ENCODE peak calls at places on chromosomes 3 and 15, in seven cellular contexts. A is K562, X is ovary, O is GM12892, S is tibial nerve, E is uterus, D is suprapubic skin. R is an unnamed sample.

GRCh38 chr3:122952509-122952908 is 75.1 kb downstream of the SEMA5B start:
- DNase-seq in E (no peak), O (peak; percentile 40), D (no peak), X (no peak), S (no peak), A (no peak), R (peak; percentile 35)

GRCh38 chr3:64170270-64170669 is 55.0 kb downstream of the PRICKLE2 start:
- DNase-seq in E (no peak), D (no peak), X (no peak), S (no peak), O (no peak), A (no peak), R (no peak)

GRCh38 chr3:183988216-183988790 is 29.4 kb downstream of the ABCC5 start:
- DNase-seq in S (no peak), X (no peak), A (peak; percentile 86), O (no peak), D (no peak), E (no peak), R (no peak)

GRCh38 chr15:61175024-61175423 is 54.1 kb downstream of the RORA start:
- DNase-seq in X (no peak), E (no peak), O (no peak), D (no peak), S (no peak), A (no peak), R (no peak)

GRCh38 chr3:167913218-167913902 is 177.8 kb downstream of the SERPINI1 start:
- DNase-seq in A (no peak), E (no peak), O (no peak), D (no peak), S (peak; percentile 6), X (no peak), R (no peak)

GRCh38 chr15:70762469-70763119 is 764 bp downstream of the UACA start:
- DNase-seq in D (peak; percentile 81), E (peak; percentile 40), S (peak; percentile 58), A (no peak), X (peak; percentile 65), O (peak; percentile 25), R (no peak)

GRCh38 chr3:88462241-88462640 is 312.5 kb downstream of the C3orf38 start:
- DNase-seq in D (no peak), E (no peak), A (no peak), O (no peak), S (no peak), X (no peak), R (no peak)

GRCh38 chr3:134976948-134977347 is 181.9 kb downstream of the EPHB1 start:
- DNase-seq in X (no peak), A (no peak), O (no peak), D (no peak), E (no peak), S (no peak), R (no peak)

GRCh38 chr3:51581529-51581928 is 43.0 kb downstream of the RAD54L2 start:
- DNase-seq in D (no peak), O (no peak), A (peak; percentile 44), S (no peak), X (no peak), E (no peak), R (no peak)

GRCh38 chr15:67067930-67068542 is 2.6 kb downstream of the SMAD3 start:
- DNase-seq in O (no peak), D (no peak), S (no peak), E (no peak), A (peak; percentile 66), X (no peak), R (no peak)

GRCh38 chr3:99562138-99562537 is 76.3 kb upstream of the COL8A1 start:
- DNase-seq in E (no peak), S (no peak), O (no peak), X (peak; percentile 13), D (no peak), A (no peak), R (no peak)

GRCh38 chr3:10945683-10946287 is 46.8 kb upstream of the SLC6A1 start:
- DNase-seq in S (peak; percentile 59), A (peak; percentile 79), E (peak; percentile 29), X (peak; percentile 59), D (no peak), O (peak; percentile 61), R (peak; percentile 74)

GRCh38 chr3:69330891-69331400 is 54.9 kb downstream of the FRMD4B start:
- DNase-seq in D (no peak), S (peak; percentile 41), X (no peak), A (no peak), O (no peak), E (no peak), R (no peak)

GRCh38 chr3:49132073-49132436 is 795 bp downstream of the LAMB2 start:
- DNase-seq in A (no peak), O (no peak), X (no peak), S (no peak), E (no peak), D (no peak), R (no peak)

GRCh38 chr3:49131576-49131975 is 1.3 kb downstream of the LAMB2 start:
- DNase-seq in D (no peak), A (no peak), X (no peak), E (no peak), S (no peak), O (no peak), R (no peak)

GRCh38 chr3:49133226-49133951 is 539 bp upstream of the LAMB2 start:
- DNase-seq in A (peak; percentile 86), D (peak; percentile 91), X (peak; percentile 86), O (no peak), E (peak; percentile 88), S (peak; percentile 83), R (no peak)

GRCh38 chr3:49131040-49131439 is 1.8 kb downstream of the LAMB2 start:
- DNase-seq in E (no peak), X (no peak), A (no peak), D (no peak), O (no peak), S (no peak), R (no peak)

DNA sequence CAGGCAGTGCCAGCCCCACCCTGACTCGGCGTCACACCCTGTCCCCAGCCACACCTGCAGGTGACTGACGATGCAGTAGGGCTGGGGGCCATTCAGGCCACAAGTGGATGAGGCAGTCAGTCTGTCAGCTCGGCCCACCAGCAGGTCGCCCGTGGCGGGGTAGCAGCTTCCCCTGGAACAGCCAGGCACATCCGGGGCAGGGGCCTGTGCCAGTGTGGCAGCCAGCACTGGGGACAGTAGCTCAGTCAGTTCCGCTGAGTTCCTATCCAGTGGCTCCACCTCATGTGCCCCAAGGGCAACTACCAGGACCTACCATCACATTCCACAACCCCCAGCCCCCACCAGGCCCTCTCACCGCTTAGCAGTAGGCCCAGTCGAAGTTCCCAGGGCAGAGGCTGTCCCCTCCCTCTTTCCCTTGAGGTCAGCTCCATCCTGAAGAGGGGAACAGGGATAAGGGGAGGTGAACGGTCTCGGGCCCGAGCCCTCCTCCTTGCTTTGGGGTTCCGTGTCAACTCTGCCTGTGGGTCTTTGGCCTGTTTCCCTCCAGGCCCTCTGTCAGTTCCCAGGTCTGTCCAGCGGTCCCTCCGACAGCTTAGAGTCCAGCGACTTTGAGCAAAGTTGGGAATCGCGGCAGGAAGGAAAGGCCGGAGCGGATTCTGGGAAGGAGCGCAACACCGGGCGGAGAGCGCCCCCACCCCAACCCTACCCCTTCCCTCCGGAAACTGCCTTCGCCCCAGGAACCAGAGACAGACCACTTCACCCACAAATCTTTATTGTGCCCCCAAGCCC is at the start of gene LAMB2:
- DNase-seq in O (no peak), S (peak; percentile 80), D (peak; percentile 88), E (peak; percentile 80), A (peak; percentile 69), X (peak; percentile 85), R (no peak)
- TF ChIP-seq POLR2A in O (no peak), S (peak; percentile 40), D (peak; percentile 26), E (no peak), A (no peak), X (peak; percentile 49), R (no peak)

GRCh38 chr3:113496924-113497323 is 18.0 kb downstream of the SPICE1 start:
- DNase-seq in O (no peak), D (no peak), S (no peak), X (no peak), A (no peak), E (no peak), R (no peak)
- TF ChIP-seq POLR2A in O (no peak), D (no peak), S (no peak), X (no peak), A (no peak), E (no peak), R (no peak)

DNA sequence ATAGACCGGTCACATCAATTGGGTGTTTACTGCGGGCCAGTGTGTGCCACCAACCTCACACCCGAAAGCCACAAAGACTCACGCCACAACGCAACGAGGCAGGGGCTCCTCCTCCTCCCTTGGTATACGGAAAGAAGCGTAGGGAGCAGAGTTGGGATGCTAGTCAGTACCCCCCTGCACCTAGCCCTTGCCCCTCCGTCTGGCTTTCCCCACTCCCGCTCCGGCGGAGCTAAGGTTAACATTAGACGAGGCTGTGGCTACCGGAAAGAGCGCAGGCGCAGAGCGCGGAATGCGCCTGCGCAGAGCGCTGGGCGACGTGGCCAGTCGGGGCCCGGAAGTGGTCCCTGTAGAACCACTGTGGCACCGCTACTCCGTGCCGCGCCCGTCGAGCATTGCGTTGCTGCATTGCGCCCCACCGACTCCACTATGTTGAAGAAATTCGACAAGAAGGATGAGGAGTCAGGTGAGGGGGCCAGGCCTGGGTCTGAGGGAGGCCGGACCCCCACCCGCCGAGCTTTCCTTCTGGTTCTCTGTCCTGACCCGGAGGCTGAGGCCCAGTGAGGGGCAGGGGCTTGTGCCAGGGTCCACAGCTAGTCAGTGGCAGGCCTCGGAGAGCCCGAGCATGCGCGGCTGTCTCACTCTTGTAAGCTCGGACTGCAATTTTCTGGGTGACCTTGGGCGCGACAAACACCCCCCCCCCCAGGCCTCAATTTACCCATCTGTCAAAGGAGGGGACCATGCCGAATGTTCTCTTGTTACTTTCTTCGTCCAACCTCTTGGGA is at the start of gene COPG1:
- DNase-seq in O (peak; percentile 96), A (peak; percentile 93), E (peak; percentile 79), S (peak; percentile 77), D (peak; percentile 90), X (peak; percentile 92), R (peak; percentile 93)
- TF ChIP-seq POLR2A in O (peak; percentile 94), A (peak; percentile 92), E (peak; percentile 85), S (peak; percentile 94), D (peak; percentile 95), X (peak; percentile 92), R (peak; percentile 93)

DNA sequence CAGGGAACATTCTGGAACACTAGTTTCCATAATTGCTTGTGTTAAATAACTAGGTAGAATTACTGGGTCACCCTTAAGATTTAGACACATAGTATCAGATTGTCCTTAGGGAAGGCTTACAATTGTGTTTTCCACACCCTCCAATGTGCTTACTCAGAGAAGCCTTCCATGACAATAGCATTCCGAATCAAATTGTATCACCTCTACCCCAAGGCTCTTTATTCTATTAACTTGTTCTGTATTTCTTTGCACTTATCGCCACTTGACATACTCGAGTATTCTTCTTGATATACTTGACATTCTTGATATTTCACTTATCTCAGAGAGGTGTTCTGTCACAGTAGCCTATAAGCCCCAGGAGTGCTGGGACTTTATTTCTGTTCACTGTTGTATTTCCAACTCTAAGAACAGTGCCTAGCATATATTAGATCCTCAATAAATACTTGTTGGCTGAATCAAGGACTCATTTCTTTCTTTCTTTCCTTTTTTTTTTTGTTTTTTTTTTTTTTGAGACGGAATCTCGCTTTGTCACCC is 238.9 kb upstream of the PDZRN3 start:
- DNase-seq in O (no peak), D (no peak), A (no peak), X (no peak), S (no peak), E (no peak), R (no peak)
- TF ChIP-seq POLR2A in O (no peak), D (no peak), A (no peak), X (no peak), S (no peak), E (no peak), R (no peak)

GRCh38 chr3:13420051-13420816 is at the start of gene NUP210:
- DNase-seq in E (no peak), X (no peak), D (no peak), A (peak; percentile 91), O (peak; percentile 84), S (no peak), R (peak; percentile 78)
- TF ChIP-seq POLR2A in E (no peak), X (no peak), D (no peak), A (peak; percentile 58), O (peak; percentile 81), S (no peak), R (peak; percentile 40)